ENCODE peak calls at places on chromosomes 2 and 18, in four cellular contexts. B is breast epithelium, U is PC-3, R is lower lobe of right lung. S is an unnamed sample.

GRCh38 chr18:42929181-42929580 is 186.3 kb downstream of the RIT2 start:
- DNase-seq in U (no peak), R (no peak), B (no peak), S (no peak)

GRCh38 chr2:12284037-12284436 is 432.7 kb upstream of the TRIB2 start:
- DNase-seq in U (no peak), B (no peak), R (no peak), S (no peak)

GRCh38 chr2:205959528-205959927 is 126.4 kb downstream of the INO80D start:
- DNase-seq in U (no peak), B (no peak), R (no peak), S (no peak)

GRCh38 chr2:30866974-30867373 is 59.7 kb upstream of the CAPN13 start:
- DNase-seq in U (no peak), B (no peak), R (no peak), S (no peak)

GRCh38 chr2:239145106-239145505 is 255.7 kb downstream of the HDAC4 start:
- DNase-seq in R (peak; percentile 27), U (no peak), B (no peak), S (no peak)

GRCh38 chr2:96828874-96829273 is 12.8 kb downstream of the CNNM3 start:
- DNase-seq in U (no peak), R (no peak), B (no peak), S (no peak)

GRCh38 chr2:180124273-180124881 is 117.3 kb upstream of the CWC22 start:
- DNase-seq in U (peak; percentile 84), B (no peak), R (no peak), S (peak; percentile 23)

GRCh38 chr2:10331702-10332401 is 29.1 kb downstream of the HPCAL1 start:
- DNase-seq in R (peak; percentile 69), U (no peak), B (no peak), S (no peak)

GRCh38 chr2:26300234-26300641 is 45.7 kb upstream of the SELENOI start:
- DNase-seq in R (no peak), B (peak; percentile 66), U (no peak), S (peak; percentile 13)

GRCh38 chr18:48636436-48636835 is 97.6 kb downstream of the CTIF start:
- DNase-seq in U (no peak), B (no peak), R (no peak), S (no peak)

GRCh38 chr2:27891063-27891819 is 712 bp downstream of the BABAM2 start:
- DNase-seq in U (peak; percentile 46), B (peak; percentile 86), R (peak; percentile 85), S (peak; percentile 82)

GRCh38 chr2:173589604-173590277 is 235.1 kb downstream of the CDCA7 start:
- DNase-seq in R (no peak), B (no peak), U (peak; percentile 95), S (no peak)

GRCh38 chr2:217911283-217911965 is 91.4 kb downstream of the TNS1 start:
- DNase-seq in B (no peak), R (no peak), U (no peak), S (no peak)

GRCh38 chr18:57029761-57030160 is 117.1 kb upstream of the BOD1L2 start:
- DNase-seq in R (no peak), B (no peak), U (peak; percentile 42), S (no peak)

GRCh38 chr2:43759195-43759594 is 14.6 kb upstream of the DYNC2LI1 start:
- DNase-seq in R (no peak), B (no peak), U (peak; percentile 91), S (no peak)

GRCh38 chr2:27756544-27757498 is 14.7 kb upstream of the MRPL33 start:
- DNase-seq in B (no peak), R (peak; percentile 56), U (no peak), S (peak; percentile 31)

GRCh38 chr2:154709215-154709614 is 10.7 kb downstream of the KCNJ3 start:
- DNase-seq in B (no peak), U (no peak), R (no peak), S (no peak)

GRCh38 chr18:73340135-73340934 is 472.5 kb upstream of the NETO1 start:
- DNase-seq in R (no peak), B (no peak), U (peak; percentile 85), S (no peak)

DNA sequence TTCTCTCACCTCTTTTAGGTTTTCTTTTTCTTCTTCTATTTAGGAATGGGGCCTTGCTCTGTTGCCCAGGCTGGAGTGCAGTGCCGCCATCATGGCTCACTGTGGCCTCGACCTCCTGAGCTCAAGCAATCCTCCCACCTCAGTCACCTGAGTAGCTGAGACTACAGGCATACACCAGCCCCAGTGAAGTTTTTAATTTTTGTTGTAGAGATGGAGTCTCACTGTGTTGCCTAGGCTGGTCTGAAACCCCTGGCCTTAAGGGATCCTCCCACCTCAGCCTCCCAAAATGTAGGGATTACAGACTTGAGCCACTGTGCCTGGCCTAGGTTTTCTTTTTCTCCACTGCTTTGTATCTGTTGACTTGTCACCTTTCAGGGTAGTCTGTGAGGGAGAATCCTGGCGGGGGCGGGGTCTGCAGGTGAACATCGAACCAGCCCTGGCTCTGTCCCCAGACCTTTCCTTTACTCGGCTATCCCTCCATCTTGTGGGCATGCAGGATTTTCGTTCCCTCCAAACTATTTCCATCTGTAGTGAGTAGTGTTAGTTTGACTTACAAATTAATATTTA is 21.7 kb downstream of the NCK2 start:
- DNase-seq in R (no peak), B (no peak), U (no peak), S (no peak)
- H3K36me3 ChIP-seq in R (peaks cover 5% of the 10 kb centered on the region), B (no peaks in the 10 kb centered on the region), U (peaks cover 3% of the 10 kb centered on the region), S (no peaks in the 10 kb centered on the region)

DNA sequence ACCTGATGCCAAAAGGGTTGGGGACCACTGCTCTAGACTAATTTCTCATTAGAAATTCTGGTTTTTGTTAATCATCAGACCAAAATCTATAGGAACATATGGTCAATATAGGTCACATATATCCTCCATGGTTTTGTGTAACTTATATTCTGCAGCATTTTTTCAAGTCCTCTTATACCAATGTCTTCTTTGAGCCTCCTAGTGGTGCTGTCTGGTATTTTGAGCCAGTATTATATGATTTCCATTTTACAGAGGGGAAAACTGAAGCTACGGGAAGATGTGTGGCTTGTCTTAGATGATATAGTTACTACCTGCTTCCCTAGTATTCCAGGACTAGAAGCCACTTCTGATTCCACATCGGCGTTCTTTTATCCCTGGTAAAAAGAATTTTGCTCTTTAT is 13.8 kb downstream of the MAPK4 start:
- DNase-seq in B (no peak), U (peak; percentile 2), R (no peak), S (no peak)
- TF ChIP-seq CTCF in B (no peak), U (peak; percentile 35), R (no peak), S (no peak)

GRCh38 chr18:12373771-12374116 is 3.3 kb downstream of the AFG3L2 start:
- DNase-seq in B (no peak), U (no peak), R (no peak), S (no peak)
- H3K4me1 ChIP-seq in B (no peaks in the 10 kb centered on the region), U (peaks cover 29% of the 10 kb centered on the region), R (peaks cover 51% of the 10 kb centered on the region), S (peaks cover 52% of the 10 kb centered on the region)

GRCh38 chr2:156653670-156654069 is 217.5 kb downstream of the GPD2 start:
- DNase-seq in U (peak; percentile 72), B (no peak), R (no peak), S (no peak)
- H3K36me3 ChIP-seq in U (no peaks in the 10 kb centered on the region), B (no peaks in the 10 kb centered on the region), R (no peaks in the 10 kb centered on the region), S (no peaks in the 10 kb centered on the region)

GRCh38 chr2:19936203-19936602 is 34.4 kb upstream of the TTC32 start:
- DNase-seq in U (no peak), R (no peak), B (no peak), S (no peak)

GRCh38 chr2:19929226-19929625 is 27.4 kb upstream of the TTC32 start:
- DNase-seq in R (no peak), U (no peak), B (no peak), S (no peak)

GRCh38 chr2:19933351-19933981 is 31.7 kb upstream of the TTC32 start:
- DNase-seq in B (no peak), U (peak; percentile 90), R (no peak), S (no peak)

GRCh38 chr2:19936979-19937378 is 35.2 kb upstream of the TTC32 start:
- DNase-seq in B (no peak), R (no peak), U (no peak), S (no peak)

GRCh38 chr2:19932928-19933327 is 31.1 kb upstream of the TTC32 start:
- DNase-seq in R (no peak), B (no peak), U (peak; percentile 62), S (no peak)
- TF ChIP-seq CTCF in R (no peak), B (no peak), U (no peak), S (no peak)

GRCh38 chr2:207338610-207339009 is 172.9 kb upstream of the KLF7 start:
- DNase-seq in U (no peak), B (no peak), R (no peak), S (no peak)

GRCh38 chr2:207341114-207341750 is 175.5 kb upstream of the KLF7 start:
- DNase-seq in U (no peak), R (no peak), B (no peak), S (no peak)

GRCh38 chr2:207337234-207338219 is 171.8 kb upstream of the KLF7 start:
- DNase-seq in R (no peak), U (peak; percentile 50), B (no peak), S (no peak)

GRCh38 chr2:207334631-207335371 is 169.1 kb upstream of the KLF7 start:
- DNase-seq in R (peak; percentile 56), U (peak; percentile 94), B (peak; percentile 72), S (peak; percentile 51)

DNA sequence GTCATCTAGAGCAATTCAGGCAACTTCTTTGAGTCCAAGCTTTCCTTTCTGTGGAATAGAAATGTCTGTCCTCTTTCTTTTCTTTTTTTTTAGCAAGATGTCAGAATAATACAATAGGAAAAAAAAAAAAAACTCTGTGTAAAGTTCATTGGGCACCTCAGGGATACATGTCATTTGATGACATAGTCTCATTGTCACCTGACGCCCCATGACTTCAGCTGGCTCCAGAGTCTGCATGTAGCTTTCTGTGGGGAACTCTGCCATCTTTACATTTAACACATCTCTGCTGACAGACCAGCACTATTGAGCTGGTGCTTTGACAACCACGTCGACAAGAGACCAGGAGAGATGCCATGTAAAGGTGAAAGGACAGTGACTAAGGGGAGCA is 172.5 kb upstream of the KLF7 start:
- DNase-seq in B (no peak), U (no peak), R (no peak), S (no peak)
- H3K4me1 ChIP-seq in B (no peaks in the 10 kb centered on the region), U (peaks cover 35% of the 10 kb centered on the region), R (peaks cover 16% of the 10 kb centered on the region), S (peaks cover 33% of the 10 kb centered on the region)